ENCODE peak calls at places on chromosome 12, in five cellular contexts. M is HFF-Myc, Y is DMS79 treated with DMSO at 0.1 percent for 48 hours, B is fibroblast of villous mesenchyme, X is GM03348. H is an unnamed sample.

GRCh38 chr12:105554223-105554678 is 223.8 kb downstream of the C12orf75 start:
- DNase-seq in M (no peak), Y (no peak), B (peak), X (no peak), H (no peak)

GRCh38 chr12:3129301-3130052 is 52.3 kb downstream of the TSPAN9 start:
- DNase-seq in M (peak), Y (no peak), B (peak), X (no peak), H (no peak)

GRCh38 chr12:1670244-1670814 is 20.5 kb upstream of the ADIPOR2 start:
- DNase-seq in M (no peak), Y (no peak), B (no peak), X (no peak), H (no peak)

GRCh38 chr12:52692253-52692652 is 11.1 kb downstream of the KRT77 start:
- DNase-seq in M (no peak), Y (no peak), B (no peak), X (no peak), H (no peak)

GRCh38 chr12:14514154-14514842 is 53.4 kb downstream of the PLBD1 start:
- DNase-seq in M (peak), Y (peak), B (peak), X (peak), H (no peak)

GRCh38 chr12:6821271-6821673 is 349 bp upstream of the GPR162 start:
- DNase-seq in M (peak), Y (peak), B (peak), X (peak), H (peak)

GRCh38 chr12:132888852-132889251 is 1.4 kb upstream of the CHFR start:
- DNase-seq in M (no peak), Y (no peak), B (no peak), X (no peak), H (no peak)

GRCh38 chr12:7450667-7451066 is 6.7 kb upstream of the CD163L1 start:
- DNase-seq in M (no peak), Y (no peak), B (no peak), X (no peak), H (no peak)

GRCh38 chr12:43740511-43741100 is 18.0 kb downstream of the PUS7L start:
- DNase-seq in M (no peak), Y (no peak), B (no peak), X (peak), H (no peak)

H was measured in AG04450.